ENCODE peak calls at places on chromosomes 13 and 19, in seven cellular contexts. G is GM12892, I is SK-N-SH, V is GM12891, Z is K562, S is H1, X is GM12878. P is an unnamed sample.
A peak's percentile ranks its signal among the peaks of the same experiment; 100 is the strongest.

GRCh38 chr19:3723110-3723488 is 14.9 kb downstream of the TJP3 start:
- DNase-seq in Z (no peak), G (no peak), X (no peak), I (no peak), V (no peak), S (no peak), P (no peak)

GRCh38 chr13:73697166-73697565 is 437.0 kb downstream of the KLF12 start:
- DNase-seq in X (no peak), Z (no peak), S (no peak), I (no peak), V (no peak), G (no peak), P (no peak)

GRCh38 chr13:41457589-41458186 is 338 bp downstream of the RGCC start:
- DNase-seq in V (peak; percentile 46), G (peak; percentile 42), X (no peak), Z (peak; percentile 52), I (peak; percentile 66), S (peak; percentile 62), P (no peak)

GRCh38 chr13:60369242-60369641 is 27.8 kb upstream of the TDRD3 start:
- DNase-seq in Z (no peak), I (peak; percentile 3), S (no peak), G (no peak), V (no peak), X (no peak), P (no peak)

GRCh38 chr13:113121928-113122420 is 625 bp upstream of the F10 start:
- DNase-seq in S (no peak), X (no peak), V (no peak), I (peak; percentile 66), Z (no peak), G (no peak), P (no peak)

GRCh38 chr19:57056972-57057371 is 62.8 kb upstream of the USP29 start:
- DNase-seq in V (no peak), X (no peak), Z (no peak), I (no peak), S (no peak), G (no peak), P (no peak)

GRCh38 chr19:47742636-47743035 is 2.7 kb upstream of the NOP53 start:
- DNase-seq in S (no peak), X (no peak), V (no peak), G (no peak), I (no peak), Z (no peak), P (no peak)

GRCh38 chr19:3163230-3163886 is 15.2 kb upstream of the S1PR4 start:
- DNase-seq in S (peak; percentile 85), V (peak; percentile 87), I (peak; percentile 93), G (peak; percentile 95), X (no peak), Z (peak; percentile 91), P (peak; percentile 46)

GRCh38 chr13:79989251-79989661 is 351.7 kb downstream of the SPRY2 start:
- DNase-seq in V (no peak), G (no peak), Z (no peak), S (no peak), I (no peak), X (no peak), P (no peak)

GRCh38 chr19:17244618-17245534 is 843 bp downstream of the NR2F6 start:
- DNase-seq in V (no peak), Z (no peak), S (no peak), X (no peak), I (peak; percentile 55), G (no peak), P (no peak)

DNA sequence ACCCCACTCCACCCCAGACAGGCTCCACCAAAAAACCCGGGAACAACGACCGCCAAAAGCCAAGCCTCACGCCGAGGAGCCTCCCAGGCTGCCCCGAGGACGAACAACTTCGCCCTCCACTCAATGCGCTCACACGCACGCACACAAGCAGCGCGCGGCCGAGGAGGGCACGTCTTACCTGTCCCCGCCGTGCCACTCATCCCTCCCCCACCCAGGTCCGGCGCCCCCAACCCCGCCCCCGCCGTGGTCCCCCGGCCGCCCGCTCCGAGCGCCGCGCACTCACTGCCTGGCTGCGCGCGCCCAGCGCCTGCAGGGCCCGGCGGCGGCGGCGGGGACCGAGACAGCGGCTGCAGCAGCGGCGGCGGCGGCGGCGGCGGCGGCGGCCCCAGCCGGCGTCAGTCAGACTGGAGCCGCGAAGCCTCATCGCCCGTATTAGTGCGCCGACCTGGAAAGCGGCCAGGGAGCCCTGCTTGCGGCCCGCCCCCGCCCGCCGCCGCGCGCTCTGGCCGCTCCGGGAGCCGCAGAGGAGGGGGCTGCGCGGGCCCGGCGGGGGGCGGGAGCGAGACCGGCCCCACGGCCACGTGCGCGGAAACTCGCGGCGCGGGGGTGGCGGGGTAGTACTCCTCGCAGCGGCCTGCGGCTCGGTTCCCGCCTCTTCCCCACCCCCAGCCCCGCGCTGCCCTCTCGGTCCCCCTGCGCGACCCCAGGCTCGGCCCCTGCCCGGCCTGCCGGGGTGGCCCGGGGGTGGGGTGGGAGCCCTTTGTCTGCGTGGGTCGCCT is at the start of gene SMAD9:
- DNase-seq in Z (peak; percentile 60), X (no peak), V (peak; percentile 43), G (peak; percentile 29), I (peak; percentile 91), S (peak; percentile 68), P (peak; percentile 50)
- TF ChIP-seq TAF1 in Z (no peak), X (no peak), V (no peak), G (no peak), I (no peak), S (no peak), P (no peak)

DNA sequence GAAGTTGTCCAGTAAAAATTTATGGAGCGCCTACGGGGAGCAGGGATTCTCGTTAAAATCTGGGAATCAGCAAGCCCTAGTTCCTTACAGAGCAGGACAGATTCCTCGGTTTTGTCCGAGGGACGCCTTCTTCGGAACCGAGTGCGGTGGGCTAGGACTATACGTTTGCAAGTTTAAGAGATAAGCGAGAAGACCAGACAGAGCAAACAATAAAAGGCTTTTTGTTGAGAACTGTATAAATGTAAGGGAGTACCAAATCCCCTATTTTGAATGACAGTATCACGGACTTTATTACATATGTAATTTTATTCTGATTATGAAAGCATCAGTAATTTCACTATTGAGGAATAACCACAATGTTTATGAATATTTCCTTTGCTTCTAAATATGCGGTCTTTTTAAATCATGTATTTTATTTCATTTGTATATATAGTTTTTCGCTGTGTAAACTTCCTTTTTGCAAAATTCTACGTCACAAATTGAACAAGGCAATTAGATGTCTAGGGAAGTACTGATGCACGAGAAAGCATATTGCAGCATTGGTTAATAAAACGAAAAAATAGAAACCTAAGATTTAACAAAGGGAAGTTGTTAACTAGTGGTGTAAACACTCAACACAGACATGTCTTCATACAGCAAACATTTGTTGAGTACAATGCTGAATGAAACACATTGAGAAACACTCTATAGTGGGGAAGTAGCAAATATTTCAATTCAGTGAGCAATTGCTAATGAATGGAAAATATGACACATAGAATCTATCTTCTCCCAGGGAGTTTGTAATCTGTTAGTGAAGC is 1.2 kb upstream of the ANKRD10 start:
- DNase-seq in Z (no peak), V (no peak), X (no peak), S (no peak), I (no peak), G (no peak), P (peak; percentile 49)
- TF ChIP-seq TAF1 in Z (no peak), V (no peak), X (no peak), S (no peak), I (no peak), G (no peak), P (no peak)

GRCh38 chr13:43965446-43965845 is 85.7 kb downstream of the LACC1 start:
- DNase-seq in V (no peak), I (no peak), X (no peak), Z (no peak), S (no peak), G (no peak), P (no peak)

GRCh38 chr13:43961909-43962308 is 82.2 kb downstream of the LACC1 start:
- DNase-seq in V (no peak), I (no peak), S (no peak), X (no peak), Z (no peak), G (no peak), P (no peak)

GRCh38 chr13:43963726-43964125 is 84.0 kb downstream of the LACC1 start:
- DNase-seq in G (no peak), S (no peak), V (no peak), X (no peak), Z (no peak), I (no peak), P (no peak)

GRCh38 chr13:43959291-43959690 is 79.6 kb downstream of the LACC1 start:
- DNase-seq in S (no peak), G (no peak), V (no peak), I (no peak), Z (no peak), X (no peak), P (no peak)

GRCh38 chr13:43964698-43965097 is 85.0 kb downstream of the LACC1 start:
- DNase-seq in X (no peak), I (no peak), S (no peak), V (no peak), Z (no peak), G (no peak), P (no peak)
- TF ChIP-seq TAF1 in X (no peak), I (no peak), S (no peak), V (no peak), Z (no peak), G (no peak), P (no peak)

GRCh38 chr19:46056536-46056935 is 15.7 kb upstream of the IGFL4 start:
- DNase-seq in G (no peak), S (no peak), V (no peak), Z (no peak), X (no peak), I (no peak), P (peak; percentile 83)
- TF ChIP-seq TAF1 in G (no peak), S (no peak), V (no peak), Z (no peak), X (no peak), I (no peak), P (no peak)

DNA sequence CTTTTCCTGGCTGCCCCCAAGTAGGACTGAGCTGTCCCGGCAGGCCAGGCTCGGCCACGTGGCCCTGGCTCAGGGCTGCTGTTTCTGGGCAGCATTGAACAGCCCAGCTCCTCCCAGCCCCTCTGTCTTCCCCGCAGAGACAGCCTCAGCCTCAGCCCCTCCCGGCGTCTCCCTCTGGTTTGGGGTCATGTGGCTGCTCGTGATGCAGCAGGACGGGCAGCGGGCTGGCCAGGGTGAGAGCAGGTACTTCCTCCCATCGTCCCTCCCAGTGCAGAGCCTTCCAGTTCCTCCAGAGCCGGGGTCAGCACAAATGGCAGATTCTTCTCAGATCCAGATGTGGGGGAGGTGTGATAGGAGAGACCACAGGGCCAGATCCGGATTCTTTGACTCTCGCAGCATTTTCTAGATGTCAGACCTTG is 114.6 kb downstream of the KDM4B start:
- DNase-seq in I (no peak), Z (peak; percentile 35), V (no peak), X (no peak), S (no peak), G (no peak), P (no peak)
- TF ChIP-seq TAF1 in I (no peak), Z (no peak), V (no peak), X (no peak), S (no peak), G (no peak), P (no peak)

P was measured in HepG2.